ENCODE peak calls at places on chromosome 6, in four cellular contexts. One of them, this sample, is unnamed.

GRCh38 chr6:145483191-145483996 is 251.9 kb downstream of the EPM2A start:
- DNase-seq in HepG2: peak; percentile 52
- DNase-seq in GM12891: no peak
- DNase-seq in K562: no peak
- DNase-seq in this sample: no peak

GRCh38 chr6:70110128-70111022 is 192.5 kb downstream of the COL9A1 start:
- DNase-seq in HepG2: no peak
- DNase-seq in GM12891: no peak
- DNase-seq in K562: no peak
- DNase-seq in this sample: no peak

GRCh38 chr6:15148356-15149058 is 97.4 kb upstream of the JARID2 start:
- DNase-seq in HepG2: peak; percentile 74
- DNase-seq in GM12891: no peak
- DNase-seq in K562: no peak
- DNase-seq in this sample: no peak

GRCh38 chr6:151340206-151340978 is 51.0 kb downstream of the ZBTB2 start:
- DNase-seq in HepG2: no peak
- DNase-seq in GM12891: no peak
- DNase-seq in K562: no peak
- DNase-seq in this sample: no peak

GRCh38 chr6:122696853-122697252 is 82.7 kb upstream of the FABP7 start:
- DNase-seq in HepG2: peak; percentile 13
- DNase-seq in GM12891: no peak
- DNase-seq in K562: no peak
- DNase-seq in this sample: no peak

GRCh38 chr6:25010917-25011625 is 75.3 kb upstream of the RIPOR2 start:
- DNase-seq in HepG2: no peak
- DNase-seq in GM12891: no peak
- DNase-seq in K562: no peak
- DNase-seq in this sample: no peak

GRCh38 chr6:17725083-17725482 is 18.4 kb upstream of the NUP153 start:
- DNase-seq in HepG2: peak; percentile 82
- DNase-seq in GM12891: no peak
- DNase-seq in K562: peak; percentile 85
- DNase-seq in this sample: no peak

GRCh38 chr6:44804016-44804415 is 416.5 kb downstream of the CDC5L start:
- DNase-seq in HepG2: no peak
- DNase-seq in GM12891: no peak
- DNase-seq in K562: no peak
- DNase-seq in this sample: no peak

GRCh38 chr6:150301871-150302800 is 66.7 kb upstream of the IYD start:
- DNase-seq in HepG2: peak; percentile 2
- DNase-seq in GM12891: peak; percentile 21
- DNase-seq in K562: peak; percentile 43
- DNase-seq in this sample: peak; percentile 10

GRCh38 chr6:87754828-87755227 is 52.8 kb upstream of the AKIRIN2 start:
- DNase-seq in HepG2: no peak
- DNase-seq in GM12891: no peak
- DNase-seq in K562: no peak
- DNase-seq in this sample: no peak

GRCh38 chr6:25992413-25993037 is 29.9 kb downstream of the TRIM38 start:
- DNase-seq in HepG2: peak; percentile 93
- DNase-seq in GM12891: peak; percentile 71
- DNase-seq in K562: peak; percentile 98
- DNase-seq in this sample: peak; percentile 79

GRCh38 chr6:132392792-132393191 is 8.5 kb downstream of the MOXD1 start:
- DNase-seq in HepG2: peak; percentile 35
- DNase-seq in GM12891: no peak
- DNase-seq in K562: peak; percentile 3
- DNase-seq in this sample: no peak

DNA sequence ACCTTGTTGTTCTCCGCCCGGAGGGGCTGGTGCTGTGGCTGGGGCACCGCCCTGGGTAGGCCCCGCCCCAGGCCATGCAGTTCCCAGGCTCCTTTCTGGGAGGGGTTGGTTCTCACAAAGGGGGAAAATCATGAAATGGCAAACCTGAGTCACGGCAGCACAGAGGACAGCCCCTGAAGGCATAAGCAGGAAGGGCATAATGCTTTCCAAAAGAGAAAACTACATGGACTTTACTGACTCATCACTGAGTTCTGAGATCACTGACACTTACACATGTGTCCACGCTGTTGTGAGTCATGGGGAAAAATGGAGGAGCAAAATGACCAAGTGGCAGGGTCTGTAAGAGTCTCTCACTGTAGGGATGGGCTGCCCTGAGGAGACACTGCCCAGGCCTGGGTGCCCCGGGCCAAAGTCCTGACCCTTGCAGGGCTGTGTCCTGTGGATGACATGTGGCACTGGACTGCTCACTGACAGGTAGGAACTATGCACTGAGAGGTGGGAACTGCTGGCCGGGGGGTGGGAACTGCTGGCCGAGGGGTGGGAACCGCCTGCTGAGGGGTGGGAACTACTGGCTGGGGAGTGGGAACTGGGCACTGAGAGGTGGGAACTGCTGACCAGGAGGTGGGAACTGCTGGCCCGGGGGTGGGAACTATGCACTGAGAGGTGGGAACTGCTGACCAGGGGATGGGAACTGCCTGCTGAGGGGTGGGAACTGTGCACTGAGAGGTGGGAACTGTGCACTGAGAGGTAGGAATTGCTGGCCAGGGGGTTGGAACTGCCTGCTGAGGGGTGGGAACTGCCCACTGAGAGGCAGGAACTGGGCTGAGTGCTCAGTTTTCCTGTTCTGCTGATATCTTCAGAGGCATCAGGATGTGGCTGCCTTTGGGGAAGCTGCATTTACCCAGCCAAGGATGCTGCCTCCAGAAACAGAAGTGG is 90.4 kb downstream of the THBS2 start:
- DNase-seq in HepG2: peak; percentile 7
- DNase-seq in GM12891: no peak
- DNase-seq in K562: peak; percentile 8
- DNase-seq in this sample: no peak
- TF ChIP-seq POLR2AphosphoS5 in HepG2: no peak
- TF ChIP-seq POLR2AphosphoS5 in GM12891: no peak
- TF ChIP-seq POLR2AphosphoS5 in K562: no peak
- TF ChIP-seq POLR2AphosphoS5 in this sample: no peak

DNA sequence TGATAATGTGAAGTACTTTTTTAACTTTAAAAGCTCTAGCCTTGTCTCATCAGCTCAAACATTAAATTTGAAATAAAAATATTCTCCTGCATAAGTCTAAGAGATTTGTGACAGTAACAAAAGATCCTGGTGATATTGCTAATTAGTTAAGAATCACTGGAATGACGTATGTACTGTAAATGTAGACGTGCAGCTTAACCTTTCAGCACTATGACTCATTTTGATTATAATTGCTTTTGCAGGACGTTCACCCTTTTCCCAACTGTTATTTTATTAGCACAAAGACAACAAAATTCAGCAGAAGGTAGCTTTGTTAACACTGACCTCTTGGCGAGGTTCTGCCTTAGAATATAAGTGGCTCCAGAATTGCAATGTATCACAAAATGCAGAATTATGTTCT is 68.6 kb downstream of the TENT5A start:
- DNase-seq in HepG2: no peak
- DNase-seq in GM12891: no peak
- DNase-seq in K562: no peak
- DNase-seq in this sample: no peak
- TF ChIP-seq TAF1 in HepG2: no peak
- TF ChIP-seq TAF1 in GM12891: no peak
- TF ChIP-seq TAF1 in K562: no peak
- TF ChIP-seq TAF1 in this sample: no peak

DNA sequence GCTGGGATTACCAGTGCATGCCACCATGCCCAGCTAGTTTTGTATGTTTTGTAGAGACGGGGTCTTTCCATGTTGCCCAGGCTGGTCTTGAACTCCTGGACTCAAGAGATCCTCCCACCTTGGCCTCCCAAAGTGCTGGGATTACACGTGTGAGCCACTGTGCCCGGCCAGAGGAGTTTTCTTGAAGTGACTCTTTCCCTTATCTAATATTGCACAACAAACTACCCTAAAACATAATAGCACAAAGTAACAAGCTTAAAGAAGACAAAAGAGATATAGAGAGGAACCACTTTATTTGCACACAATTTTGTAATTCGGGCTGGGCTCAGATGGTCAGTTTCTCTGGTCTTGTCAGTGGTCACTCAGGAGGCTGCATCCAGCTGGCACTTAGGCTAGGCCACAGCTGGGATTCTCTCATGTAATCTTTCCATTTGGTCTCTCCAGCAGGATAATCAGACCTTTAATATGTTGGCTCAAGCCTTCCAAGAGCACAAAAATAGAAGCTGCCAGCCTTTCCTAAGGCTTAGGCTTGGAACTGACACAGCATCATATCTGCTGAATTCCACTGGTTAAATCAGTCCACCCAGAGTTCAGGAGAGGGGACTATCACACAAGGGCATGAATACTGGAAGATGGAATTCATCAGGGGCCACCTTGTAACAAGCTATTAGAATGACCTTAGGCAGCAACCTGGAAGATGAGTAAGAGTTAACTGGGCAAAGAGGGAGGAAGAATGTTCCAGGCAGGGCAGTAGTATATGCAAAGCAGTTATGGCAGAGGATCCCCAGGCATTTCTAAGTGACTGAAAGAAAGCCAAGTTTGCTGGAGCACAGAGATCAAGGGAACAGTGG is 56.7 kb upstream of the PNRC1 start:
- DNase-seq in HepG2: no peak
- DNase-seq in GM12891: no peak
- DNase-seq in K562: no peak
- DNase-seq in this sample: no peak
- TF ChIP-seq POLR2AphosphoS5 in HepG2: no peak
- TF ChIP-seq POLR2AphosphoS5 in GM12891: no peak
- TF ChIP-seq POLR2AphosphoS5 in K562: no peak
- TF ChIP-seq POLR2AphosphoS5 in this sample: no peak

GRCh38 chr6:29649701-29650673 is 6.9 kb upstream of the MOG start:
- DNase-seq in HepG2: peak; percentile 96
- DNase-seq in GM12891: peak; percentile 90
- DNase-seq in K562: peak; percentile 99
- DNase-seq in this sample: peak; percentile 90
- TF ChIP-seq TAF1 in HepG2: no peak
- TF ChIP-seq TAF1 in GM12891: peak; percentile 60
- TF ChIP-seq TAF1 in K562: no peak
- TF ChIP-seq TAF1 in this sample: no peak

DNA sequence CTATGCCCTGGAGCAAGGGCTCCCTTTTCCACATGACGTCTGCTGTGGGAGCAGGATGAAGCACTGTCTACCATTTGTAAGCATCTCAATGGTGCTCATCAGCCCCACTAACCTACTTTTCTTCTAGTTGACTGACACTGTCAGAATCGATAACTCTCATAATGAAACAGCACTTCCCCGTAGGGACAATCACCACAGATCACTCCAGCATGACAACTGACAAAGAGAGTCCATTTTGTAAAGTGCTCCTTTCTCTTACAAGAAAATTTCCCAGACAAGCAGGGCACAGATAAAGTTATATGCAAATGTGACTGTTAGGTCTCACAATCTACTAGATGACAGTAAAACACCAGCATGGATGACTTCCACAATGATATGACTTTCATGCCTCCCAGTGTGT is 46.4 kb downstream of the HEBP2 start:
- DNase-seq in HepG2: no peak
- DNase-seq in GM12891: no peak
- DNase-seq in K562: no peak
- DNase-seq in this sample: no peak
- TF ChIP-seq POLR2AphosphoS5 in HepG2: no peak
- TF ChIP-seq POLR2AphosphoS5 in GM12891: no peak
- TF ChIP-seq POLR2AphosphoS5 in K562: no peak
- TF ChIP-seq POLR2AphosphoS5 in this sample: no peak